ENCODE peak calls at places on chromosome 10, in six cellular contexts. One of them, this sample, is unnamed.
A peak's percentile ranks its signal among the peaks of the same experiment; 100 is the strongest.

GRCh38 chr10:85873063-85873462 is 493.5 kb downstream of the GRID1 start:
- DNase-seq in nucleus accumbens: no peak
- DNase-seq in fibroblast of the conjunctiva: no peak
- DNase-seq in ecto neural progenitor cell: peak; percentile 22
- DNase-seq in ELR: no peak
- DNase-seq in transverse colon: no peak
- DNase-seq in this sample: no peak

GRCh38 chr10:133399123-133399601 is 5.2 kb downstream of the MTG1 start:
- DNase-seq in nucleus accumbens: no peak
- DNase-seq in fibroblast of the conjunctiva: no peak
- DNase-seq in ecto neural progenitor cell: no peak
- DNase-seq in ELR: no peak
- DNase-seq in transverse colon: no peak
- DNase-seq in this sample: no peak

GRCh38 chr10:132630156-132630555 is 92.6 kb downstream of the INPP5A start:
- DNase-seq in nucleus accumbens: no peak
- DNase-seq in fibroblast of the conjunctiva: no peak
- DNase-seq in ecto neural progenitor cell: no peak
- DNase-seq in ELR: no peak
- DNase-seq in transverse colon: no peak
- DNase-seq in this sample: no peak

GRCh38 chr10:76286536-76286935 is 855.1 kb downstream of the LRMDA start:
- DNase-seq in nucleus accumbens: no peak
- DNase-seq in fibroblast of the conjunctiva: no peak
- DNase-seq in ecto neural progenitor cell: no peak
- DNase-seq in ELR: no peak
- DNase-seq in transverse colon: no peak
- DNase-seq in this sample: peak; percentile 14

GRCh38 chr10:75294518-75294865 is 58.7 kb upstream of the COMTD1 start:
- DNase-seq in nucleus accumbens: no peak
- DNase-seq in fibroblast of the conjunctiva: no peak
- DNase-seq in ecto neural progenitor cell: no peak
- DNase-seq in ELR: peak; percentile 12
- DNase-seq in transverse colon: no peak
- DNase-seq in this sample: no peak

GRCh38 chr10:29725133-29725720 is 90.5 kb upstream of the SVIL start:
- DNase-seq in nucleus accumbens: no peak
- DNase-seq in fibroblast of the conjunctiva: no peak
- DNase-seq in ecto neural progenitor cell: no peak
- DNase-seq in ELR: peak; percentile 28
- DNase-seq in transverse colon: peak; percentile 37
- DNase-seq in this sample: no peak

GRCh38 chr10:132248455-132249231 is 59.1 kb downstream of the STK32C start:
- DNase-seq in nucleus accumbens: no peak
- DNase-seq in fibroblast of the conjunctiva: no peak
- DNase-seq in ecto neural progenitor cell: peak; percentile 84
- DNase-seq in ELR: peak; percentile 39
- DNase-seq in transverse colon: peak; percentile 53
- DNase-seq in this sample: no peak

GRCh38 chr10:86004310-86004709 is 362.3 kb downstream of the GRID1 start:
- DNase-seq in nucleus accumbens: no peak
- DNase-seq in fibroblast of the conjunctiva: no peak
- DNase-seq in ecto neural progenitor cell: no peak
- DNase-seq in ELR: no peak
- DNase-seq in transverse colon: no peak
- DNase-seq in this sample: no peak

GRCh38 chr10:3531097-3531645 is 253.8 kb downstream of the KLF6 start:
- DNase-seq in nucleus accumbens: no peak
- DNase-seq in fibroblast of the conjunctiva: no peak
- DNase-seq in ecto neural progenitor cell: no peak
- DNase-seq in ELR: no peak
- DNase-seq in transverse colon: no peak
- DNase-seq in this sample: peak; percentile 11

GRCh38 chr10:126014309-126014708 is 117.9 kb downstream of the FANK1 start:
- DNase-seq in nucleus accumbens: no peak
- DNase-seq in fibroblast of the conjunctiva: peak; percentile 14
- DNase-seq in ecto neural progenitor cell: no peak
- DNase-seq in ELR: peak; percentile 37
- DNase-seq in transverse colon: no peak
- DNase-seq in this sample: peak; percentile 33

GRCh38 chr10:94042001-94042813 is 48.5 kb downstream of the PLCE1 start:
- DNase-seq in nucleus accumbens: no peak
- DNase-seq in fibroblast of the conjunctiva: peak; percentile 90
- DNase-seq in ecto neural progenitor cell: no peak
- DNase-seq in ELR: peak; percentile 72
- DNase-seq in transverse colon: no peak
- DNase-seq in this sample: peak; percentile 68

GRCh38 chr10:132313305-132313704 is 5.6 kb upstream of the STK32C start:
- DNase-seq in nucleus accumbens: no peak
- DNase-seq in fibroblast of the conjunctiva: no peak
- DNase-seq in ecto neural progenitor cell: no peak
- DNase-seq in ELR: no peak
- DNase-seq in transverse colon: no peak
- DNase-seq in this sample: no peak

GRCh38 chr10:56123247-56123646 is 237.8 kb downstream of the ZWINT start:
- DNase-seq in nucleus accumbens: no peak
- DNase-seq in fibroblast of the conjunctiva: no peak
- DNase-seq in ecto neural progenitor cell: no peak
- DNase-seq in ELR: no peak
- DNase-seq in transverse colon: no peak
- DNase-seq in this sample: no peak

GRCh38 chr10:35577915-35578607 is 27.1 kb upstream of the GJD4 start:
- DNase-seq in nucleus accumbens: no peak
- DNase-seq in fibroblast of the conjunctiva: no peak
- DNase-seq in ecto neural progenitor cell: no peak
- DNase-seq in ELR: no peak
- DNase-seq in transverse colon: no peak
- DNase-seq in this sample: no peak

GRCh38 chr10:131929122-131929845 is 28.5 kb downstream of the PPP2R2D start:
- DNase-seq in nucleus accumbens: no peak
- DNase-seq in fibroblast of the conjunctiva: no peak
- DNase-seq in ecto neural progenitor cell: no peak
- DNase-seq in ELR: no peak
- DNase-seq in transverse colon: no peak
- DNase-seq in this sample: no peak

This sample was measured in HFFc6.